ENCODE peak calls at places on chromosomes 7 and 10, in six cellular contexts. L is fibroblast of lung; R is CD4-positive, alpha-beta memory T cell; I is CD8-positive, alpha-beta T cell; T is A549; B is ovary. Z is an unnamed sample.

GRCh38 chr7:137715546-137715945 is 131.2 kb downstream of the DGKI start:
- DNase-seq in T (no peak), R (no peak), B (no peak), L (no peak), I (no peak), Z (no peak)

GRCh38 chr10:1687190-1687589 is 50.1 kb downstream of the ADARB2 start:
- DNase-seq in I (no peak), L (no peak), T (no peak), R (no peak), B (no peak), Z (no peak)

GRCh38 chr7:30214651-30215137 is 69.7 kb upstream of the ZNRF2 start:
- DNase-seq in T (no peak), R (no peak), I (no peak), B (no peak), L (no peak), Z (no peak)

GRCh38 chr7:154720016-154720415 is 282.9 kb downstream of the PAXIP1 start:
- DNase-seq in T (no peak), R (no peak), L (no peak), B (no peak), I (no peak), Z (no peak)

GRCh38 chr7:25385731-25386136 is 157.4 kb upstream of the NPVF start:
- DNase-seq in B (no peak), I (no peak), L (no peak), R (no peak), T (no peak), Z (peak; percentile 71)

GRCh38 chr10:59830601-59831259 is 75.6 kb downstream of the CCDC6 start:
- DNase-seq in R (no peak), T (peak; percentile 55), I (no peak), B (peak; percentile 71), L (peak; percentile 70), Z (peak; percentile 59)

GRCh38 chr7:7498881-7499280 is 36.8 kb downstream of the COL28A1 start:
- DNase-seq in L (no peak), T (no peak), B (no peak), R (no peak), I (no peak), Z (no peak)

GRCh38 chr10:27344568-27345454 is 104.2 kb upstream of the ACBD5 start:
- DNase-seq in B (no peak), T (no peak), R (no peak), I (no peak), L (no peak), Z (no peak)

GRCh38 chr7:27739301-27739913 is 555 bp upstream of the TAX1BP1 start:
- DNase-seq in T (peak; percentile 30), R (no peak), B (no peak), L (peak; percentile 30), I (no peak), Z (no peak)

GRCh38 chr10:102451105-102451969 is at the start of gene C10orf95:
- DNase-seq in R (no peak), T (no peak), B (no peak), L (no peak), I (no peak), Z (peak; percentile 53)

GRCh38 chr7:26490631-26491624 is 199.3 kb downstream of the SNX10 start:
- DNase-seq in L (no peak), R (no peak), T (no peak), I (no peak), B (no peak), Z (no peak)
- H3K27ac ChIP-seq in L (no peak overlapping the region), R (no peak overlapping the region), T (no peak overlapping the region), I (no peak overlapping the region), B (no peak overlapping the region), Z (no peak overlapping the region)

GRCh38 chr7:20785211-20786048 is 1.3 kb downstream of the SP8 start:
- DNase-seq in I (no peak), L (no peak), B (no peak), R (no peak), T (no peak), Z (peak; percentile 56)
- H3K4me3 ChIP-seq in I (no peak overlapping the region), L (peak overlapping the region; percentile 30), B (peak overlapping the region; percentile 16), R (no peak overlapping the region), T (peak overlapping the region; percentile 43), Z (peak overlapping the region; percentile 64)

GRCh38 chr10:131257027-131257426 is 54.5 kb downstream of the TCERG1L start:
- DNase-seq in I (no peak), R (no peak), B (no peak), T (no peak), L (no peak), Z (no peak)
- H3K9me3 ChIP-seq in I (no peaks in the 10 kb centered on the region), R (no peaks in the 10 kb centered on the region), B (no peaks in the 10 kb centered on the region), T (no peaks in the 10 kb centered on the region), L (no peaks in the 10 kb centered on the region), Z (no peaks in the 10 kb centered on the region)

GRCh38 chr10:22618081-22618785 is 96.1 kb downstream of the PIP4K2A start:
- DNase-seq in I (no peak), L (no peak), B (no peak), T (no peak), R (peak; percentile 59), Z (no peak)
- H3K27ac ChIP-seq in I (no peak overlapping the region), L (peak overlapping the region; percentile 31), B (no peak overlapping the region), T (peak overlapping the region; percentile 13), R (peak overlapping the region; percentile 26), Z (peak overlapping the region; percentile 91)

GRCh38 chr7:5230272-5231067 is 40.4 kb downstream of the WIPI2 start:
- DNase-seq in R (no peak), I (no peak), T (no peak), L (no peak), B (peak; percentile 24), Z (no peak)

GRCh38 chr7:5231116-5231515 is 41.1 kb downstream of the WIPI2 start:
- DNase-seq in L (no peak), I (no peak), R (no peak), T (no peak), B (peak; percentile 18), Z (peak; percentile 47)

GRCh38 chr7:5232874-5233273 is 42.8 kb downstream of the WIPI2 start:
- DNase-seq in B (no peak), I (no peak), R (no peak), T (no peak), L (no peak), Z (peak; percentile 44)

GRCh38 chr7:5232485-5232837 is 42.4 kb downstream of the WIPI2 start:
- DNase-seq in I (no peak), B (no peak), L (no peak), T (no peak), R (no peak), Z (peak; percentile 40)

DNA sequence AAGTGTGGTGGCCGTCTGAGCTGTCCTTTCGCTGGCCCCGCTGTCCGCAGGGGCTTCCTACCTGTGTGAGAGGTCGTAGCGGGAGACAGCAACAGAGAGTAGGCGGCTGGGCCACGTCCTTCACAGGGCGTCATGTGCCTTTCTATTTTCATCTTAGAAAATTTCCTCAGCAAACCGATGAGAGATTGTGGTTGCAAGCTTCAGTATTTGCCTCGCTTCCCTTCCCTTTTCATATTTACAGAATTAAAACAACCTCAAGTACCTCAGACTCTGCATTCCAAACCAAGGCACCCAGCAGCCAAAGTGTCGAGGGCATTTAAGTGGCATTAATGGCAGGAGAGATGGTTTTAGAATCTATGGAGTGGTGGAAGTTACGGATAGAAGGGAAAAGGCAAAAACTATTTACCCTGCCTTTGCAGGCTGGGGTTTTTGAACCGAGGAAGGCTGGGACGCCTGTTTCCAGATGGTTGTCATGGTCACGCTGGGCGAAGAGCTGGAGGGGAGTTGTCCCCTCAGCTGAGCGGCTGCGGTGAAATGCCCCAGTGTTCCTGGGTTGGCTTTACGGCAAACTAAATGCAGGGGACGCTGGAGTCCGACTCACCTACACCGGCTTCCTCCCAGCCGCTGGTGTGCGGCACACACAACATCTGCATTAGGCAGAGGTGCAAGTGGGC is 41.9 kb downstream of the WIPI2 start:
- DNase-seq in R (no peak), B (no peak), T (no peak), L (no peak), I (no peak), Z (no peak)
- H3K4me3 ChIP-seq in R (no peak overlapping the region), B (no peak overlapping the region), T (no peak overlapping the region), L (no peak overlapping the region), I (no peak overlapping the region), Z (no peak overlapping the region)

DNA sequence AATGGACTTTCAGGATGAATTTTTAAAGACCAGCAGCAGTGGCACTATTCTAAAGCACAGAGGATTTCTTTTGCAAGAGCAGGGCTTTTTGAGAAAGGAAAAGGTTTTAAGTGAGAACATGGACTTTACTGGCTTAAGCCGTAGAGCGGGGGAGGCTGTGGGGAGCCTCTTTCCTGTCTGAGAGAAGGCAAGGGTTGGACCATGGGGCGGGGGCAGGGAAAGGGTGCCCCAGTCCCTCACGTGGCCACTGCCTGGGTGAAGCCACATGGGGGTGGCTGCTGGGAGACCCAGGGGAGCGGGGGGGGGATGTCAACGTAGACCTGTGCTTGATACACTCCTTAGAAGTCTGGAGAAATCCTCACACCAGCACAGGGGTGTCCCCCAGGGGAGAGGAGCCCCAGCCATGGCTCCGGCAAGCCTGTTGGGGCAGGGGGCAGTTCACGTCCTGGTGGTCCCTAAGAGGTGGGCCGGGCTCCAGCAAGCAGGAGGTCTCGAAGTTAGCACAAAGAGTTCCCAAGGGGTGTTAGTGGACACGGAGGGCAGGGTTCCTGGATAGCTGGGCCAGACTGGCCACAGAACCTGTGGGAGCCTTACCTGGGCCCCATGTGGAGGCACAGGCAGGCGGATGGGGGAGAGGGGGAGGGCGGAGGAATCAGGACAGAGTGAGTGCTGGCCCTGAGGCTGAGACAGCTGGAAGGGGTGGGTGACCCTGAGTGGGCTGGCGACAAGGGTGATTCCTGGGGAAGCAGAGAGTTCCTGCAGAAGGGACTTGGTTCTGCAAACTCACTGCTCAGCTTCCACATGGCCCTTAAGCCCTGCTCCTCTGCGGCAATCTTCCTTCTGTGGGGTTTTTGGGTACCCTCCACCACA is 36.9 kb upstream of the ELFN1 start:
- DNase-seq in B (no peak), T (no peak), I (no peak), L (no peak), R (no peak), Z (no peak)
- H3K9me3 ChIP-seq in B (peaks cover 4% of the 10 kb centered on the region), T (peaks cover 39% of the 10 kb centered on the region), I (no peaks in the 10 kb centered on the region), L (no peaks in the 10 kb centered on the region), R (no peaks in the 10 kb centered on the region), Z (peaks cover 6% of the 10 kb centered on the region)

Z was measured in right cardiac atrium.